ENCODE peak calls at places on chromosomes 6 and 20, in six cellular contexts. V is stimulated activated CD4-positive, alpha-beta T cell treated with anti-CD3 and anti-CD28 coated beads, TNF-alpha, amount 100 ng/mL, for 4 hours; F is activated CD4-positive, alpha-beta T cell treated with anti-CD3 and anti-CD28 coated beads for 36 hours; M is glutamatergic neuron; X is A549; B is A172. W is an unnamed sample.

GRCh38 chr20:57397693-57398108 is 6.5 kb downstream of the RBM38 start:
- DNase-seq in V (peak), F (peak), M (no peak), X (no peak), B (no peak), W (no peak)

GRCh38 chr20:50015993-50016770 is 33.4 kb downstream of the SNAI1 start:
- DNase-seq in V (no peak), F (no peak), M (peak), X (no peak), B (no peak), W (no peak)

GRCh38 chr6:11011787-11012234 is 32.3 kb downstream of the ELOVL2 start:
- DNase-seq in V (no peak), F (no peak), M (no peak), X (peak), B (peak), W (no peak)

GRCh38 chr20:33650753-33651561 is 11.2 kb upstream of the C20orf144 start:
- DNase-seq in V (no peak), F (no peak), M (no peak), X (no peak), B (no peak), W (no peak)

GRCh38 chr20:19381947-19382346 is 169.5 kb downstream of the SLC24A3 start:
- DNase-seq in V (no peak), F (no peak), M (no peak), X (no peak), B (no peak), W (no peak)

GRCh38 chr20:12906401-12906800 is 102.4 kb upstream of the SPTLC3 start:
- DNase-seq in V (no peak), F (no peak), M (no peak), X (no peak), B (no peak), W (no peak)

GRCh38 chr6:144302701-144303351 is 17.7 kb downstream of the UTRN start:
- DNase-seq in V (no peak), F (no peak), M (no peak), X (no peak), B (no peak), W (no peak)

GRCh38 chr6:43517503-43518357 is 841 bp downstream of the POLR1C start:
- DNase-seq in V (no peak), F (no peak), M (no peak), X (no peak), B (no peak), W (no peak)

GRCh38 chr6:133991096-133991593 is 38.1 kb downstream of the TBPL1 start:
- DNase-seq in V (no peak), F (no peak), M (no peak), X (peak), B (peak), W (no peak)

GRCh38 chr6:160455484-160456213 is 107.5 kb downstream of the SLC22A3 start:
- DNase-seq in V (peak), F (peak), M (peak), X (peak), B (peak), W (peak)

GRCh38 chr6:31874084-31874670 is 4.6 kb downstream of the SLC44A4 start:
- DNase-seq in V (no peak), F (no peak), M (no peak), X (no peak), B (no peak), W (no peak)

GRCh38 chr6:14863896-14864850 is 381.7 kb upstream of the JARID2 start:
- DNase-seq in V (no peak), F (no peak), M (no peak), X (no peak), B (no peak), W (no peak)

GRCh38 chr20:11738852-11739251 is 178.8 kb upstream of the BTBD3 start:
- DNase-seq in V (no peak), F (no peak), M (no peak), X (no peak), B (no peak), W (no peak)

GRCh38 chr20:62876441-62876825 is 14.8 kb upstream of the TCFL5 start:
- DNase-seq in V (no peak), F (no peak), M (no peak), X (no peak), B (no peak), W (no peak)

GRCh38 chr20:59955131-59955796 is 3.0 kb upstream of the CDH26 start:
- DNase-seq in V (no peak), F (no peak), M (no peak), X (peak), B (peak), W (no peak)

GRCh38 chr20:31606928-31607639 is 2.0 kb downstream of the ID1 start:
- DNase-seq in V (no peak), F (no peak), M (peak), X (peak), B (peak), W (no peak)

GRCh38 chr20:58753267-58753928 is 60.8 kb downstream of the NPEPL1 start:
- DNase-seq in V (no peak), F (no peak), M (no peak), X (no peak), B (no peak), W (no peak)

GRCh38 chr6:26304213-26305096 is 60.5 kb upstream of the BTN3A2 start:
- DNase-seq in V (no peak), F (peak), M (no peak), X (peak), B (no peak), W (peak)

GRCh38 chr6:48615041-48615440 is 504.0 kb upstream of the PTCHD4 start:
- DNase-seq in V (no peak), F (no peak), M (no peak), X (no peak), B (no peak), W (no peak)

GRCh38 chr6:15366879-15367278 is 121.0 kb downstream of the JARID2 start:
- DNase-seq in V (no peak), F (no peak), M (no peak), X (no peak), B (no peak), W (no peak)

GRCh38 chr6:35611235-35611634 is 77.5 kb downstream of the FKBP5 start:
- DNase-seq in V (no peak), F (peak), M (no peak), X (no peak), B (peak), W (no peak)

GRCh38 chr20:44342240-44342639 is 5.4 kb downstream of the R3HDML start:
- DNase-seq in V (no peak), F (no peak), M (no peak), X (no peak), B (peak), W (no peak)

GRCh38 chr6:36615018-36615761 is 21.0 kb downstream of the SRSF3 start:
- DNase-seq in V (no peak), F (peak), M (peak), X (peak), B (peak), W (peak)

GRCh38 chr20:35404614-35405259 is 7.0 kb downstream of the UQCC1 start:
- DNase-seq in V (no peak), F (no peak), M (no peak), X (no peak), B (no peak), W (no peak)

GRCh38 chr20:22315771-22316170 is 268.6 kb downstream of the FOXA2 start:
- DNase-seq in V (no peak), F (no peak), M (no peak), X (no peak), B (no peak), W (no peak)

GRCh38 chr20:62378215-62378614 is 8.7 kb upstream of the RPS21 start:
- DNase-seq in V (no peak), F (no peak), M (no peak), X (no peak), B (no peak), W (no peak)

GRCh38 chr20:10511507-10512231 is 76.6 kb downstream of the SLX4IP start:
- DNase-seq in V (peak), F (peak), M (no peak), X (peak), B (peak), W (no peak)

GRCh38 chr20:58870293-58871014 is 17.9 kb downstream of the GNAS start:
- DNase-seq in V (no peak), F (peak), M (peak), X (peak), B (peak), W (no peak)

GRCh38 chr6:118783931-118784528 is 109.9 kb upstream of the ASF1A start:
- DNase-seq in V (no peak), F (no peak), M (no peak), X (no peak), B (no peak), W (no peak)

GRCh38 chr20:25285091-25285647 is 37.3 kb downstream of the PYGB start:
- DNase-seq in V (no peak), F (peak), M (peak), X (no peak), B (no peak), W (no peak)

GRCh38 chr6:34237316-34237721 is 646 bp downstream of the HMGA1 start:
- DNase-seq in V (no peak), F (peak), M (peak), X (no peak), B (no peak), W (no peak)

GRCh38 chr6:45942953-45943352 is 72.7 kb downstream of the CLIC5 start:
- DNase-seq in V (no peak), F (no peak), M (no peak), X (no peak), B (no peak), W (no peak)

GRCh38 chr6:49151957-49152356 is 311.1 kb downstream of the MMUT start:
- DNase-seq in V (no peak), F (no peak), M (no peak), X (no peak), B (no peak), W (no peak)

GRCh38 chr6:124962617-124963415 is 579 bp downstream of the RNF217 start:
- DNase-seq in V (no peak), F (peak), M (peak), X (peak), B (no peak), W (peak)

GRCh38 chr6:31737315-31738047 is 1.2 kb upstream of the CLIC1 start:
- DNase-seq in V (no peak), F (peak), M (no peak), X (peak), B (peak), W (no peak)

GRCh38 chr20:33676121-33676520 is 1.9 kb upstream of the NECAB3 start:
- DNase-seq in V (no peak), F (no peak), M (no peak), X (no peak), B (no peak), W (no peak)

GRCh38 chr6:16547586-16547985 is 213.7 kb downstream of the ATXN1 start:
- DNase-seq in V (no peak), F (no peak), M (no peak), X (no peak), B (no peak), W (no peak)

GRCh38 chr20:58109918-58110635 is 118.4 kb downstream of the ANKRD60 start:
- DNase-seq in V (no peak), F (no peak), M (no peak), X (no peak), B (no peak), W (no peak)

GRCh38 chr20:9741996-9742395 is 96.9 kb downstream of the PAK5 start:
- DNase-seq in V (no peak), F (no peak), M (no peak), X (no peak), B (no peak), W (no peak)